ENCODE peak calls at places on chromosomes 6 and 20, in seven cellular contexts. S is mammary epithelial cell, K is neural progenitor cell, P is PC-3, Z is GM12878, Y is neuronal stem cell, M is Karpas-422. R is an unnamed sample.

GRCh38 chr6:89313006-89313405 is 2.1 kb downstream of the GABRR2 start:
- DNase-seq in S (peak; percentile 36), K (no peak), P (peak; percentile 72), Z (no peak), Y (no peak), M (no peak), R (peak; percentile 91)

GRCh38 chr6:108009894-108010293 is 51.9 kb upstream of the SEC63 start:
- DNase-seq in S (peak; percentile 91), K (no peak), P (peak; percentile 3), Z (no peak), Y (no peak), M (no peak), R (no peak)

GRCh38 chr6:152301021-152301805 is 335.9 kb downstream of the SYNE1 start:
- DNase-seq in S (no peak), K (no peak), P (no peak), Z (no peak), Y (no peak), M (peak; percentile 50), R (peak; percentile 84)

GRCh38 chr20:49862607-49863200 is 50.1 kb downstream of the SLC9A8 start:
- DNase-seq in S (no peak), K (no peak), P (no peak), Z (no peak), Y (no peak), M (no peak), R (no peak)

GRCh38 chr6:37021356-37022129 is 16.1 kb downstream of the FGD2 start:
- DNase-seq in S (peak; percentile 67), K (peak; percentile 73), P (peak; percentile 75), Z (no peak), Y (no peak), M (peak; percentile 43), R (peak; percentile 34)

GRCh38 chr6:166614589-166614988 is 12.5 kb downstream of the RPS6KA2 start:
- DNase-seq in S (no peak), K (no peak), P (no peak), Z (no peak), Y (no peak), M (no peak), R (no peak)

GRCh38 chr20:61271273-61272221 is 19.5 kb downstream of the CDH4 start:
- DNase-seq in S (no peak), K (peak; percentile 74), P (no peak), Z (no peak), Y (no peak), M (no peak), R (peak; percentile 21)

GRCh38 chr20:34042286-34042685 is 48.6 kb downstream of the RALY start:
- DNase-seq in S (no peak), K (no peak), P (no peak), Z (no peak), Y (no peak), M (no peak), R (no peak)

GRCh38 chr6:20873425-20874190 is 339.4 kb downstream of the CDKAL1 start:
- DNase-seq in S (no peak), K (peak; percentile 60), P (peak; percentile 58), Z (no peak), Y (no peak), M (no peak), R (no peak)

GRCh38 chr20:62120990-62121775 is 1.1 kb upstream of the LSM14B start:
- DNase-seq in S (no peak), K (peak; percentile 18), P (peak; percentile 50), Z (no peak), Y (no peak), M (peak; percentile 64), R (no peak)

GRCh38 chr6:15396808-15397207 is 150.9 kb downstream of the JARID2 start:
- DNase-seq in S (no peak), K (no peak), P (no peak), Z (no peak), Y (no peak), M (no peak), R (no peak)

GRCh38 chr20:49768204-49769124 is 44.2 kb upstream of the SLC9A8 start:
- DNase-seq in S (peak; percentile 97), K (peak; percentile 56), P (peak; percentile 99), Z (peak; percentile 31), Y (no peak), M (no peak), R (peak; percentile 89)

GRCh38 chr20:38840053-38840893 is 34.8 kb downstream of the PPP1R16B start:
- DNase-seq in S (no peak), K (no peak), P (no peak), Z (no peak), Y (no peak), M (no peak), R (no peak)

GRCh38 chr20:16412896-16413295 is 160.4 kb downstream of the KIF16B start:
- DNase-seq in S (no peak), K (no peak), P (no peak), Z (no peak), Y (no peak), M (no peak), R (no peak)

GRCh38 chr6:107108201-107108890 is 7.0 kb downstream of the BEND3 start:
- DNase-seq in S (no peak), K (no peak), P (no peak), Z (no peak), Y (no peak), M (no peak), R (peak; percentile 75)

GRCh38 chr6:143940011-143940597 is 68.0 kb downstream of the PLAGL1 start:
- DNase-seq in S (peak; percentile 48), K (peak; percentile 54), P (peak; percentile 66), Z (peak; percentile 30), Y (no peak), M (peak; percentile 86), R (peak; percentile 29)

DNA sequence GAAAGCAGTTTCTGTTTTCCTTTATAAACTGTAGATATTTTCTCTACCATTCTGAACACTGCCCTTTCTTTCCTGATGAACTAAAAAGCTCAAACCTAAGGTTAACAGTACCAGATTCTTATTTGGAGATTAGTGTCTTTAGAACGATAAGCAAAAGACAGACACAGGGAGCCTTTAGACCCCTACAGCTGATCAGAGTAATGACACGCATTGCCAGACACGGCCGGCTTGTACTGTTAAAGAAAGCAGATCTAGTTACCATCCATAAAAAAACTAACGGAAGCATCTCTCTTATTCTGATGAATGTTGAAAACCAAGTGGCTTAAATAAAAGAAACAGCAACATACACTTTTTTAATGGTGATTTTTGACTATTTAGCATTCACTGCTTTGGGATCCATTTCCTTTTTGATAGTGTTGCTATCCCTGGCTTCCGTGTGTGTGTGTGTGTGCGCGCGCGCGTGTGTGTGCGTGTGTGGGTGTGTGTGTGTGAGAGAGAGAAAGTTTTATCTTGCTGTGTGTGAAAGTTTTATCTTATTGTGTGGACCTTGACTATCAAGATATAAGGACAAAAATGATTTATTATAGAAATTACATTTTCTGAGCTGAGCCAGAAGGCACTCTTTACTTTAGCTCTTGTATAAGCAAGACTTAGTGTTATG is 95.6 kb upstream of the SLC35B3 start:
- DNase-seq in S (peak; percentile 37), K (peak; percentile 28), P (no peak), Z (no peak), Y (no peak), M (no peak), R (no peak)
- H3K9ac ChIP-seq in S (peak overlapping the region; percentile 22), K (no peak overlapping the region), P (no peak overlapping the region), Z (no peak overlapping the region), Y (no peak overlapping the region), M (no peak overlapping the region), R (no peak overlapping the region)

GRCh38 chr20:63699466-63700198 is 3.2 kb downstream of the TNFRSF6B start:
- DNase-seq in S (no peak), K (no peak), P (no peak), Z (no peak), Y (no peak), M (peak; percentile 52), R (no peak)
- H3K9ac ChIP-seq in S (no peak overlapping the region), K (no peak overlapping the region), P (peak overlapping the region; percentile 79), Z (peak overlapping the region; percentile 20), Y (peak overlapping the region; percentile 77), M (no peak overlapping the region), R (peak overlapping the region; percentile 56)

GRCh38 chr6:4134841-4135664 is at the start of gene ECI2:
- DNase-seq in S (peak; percentile 63), K (peak; percentile 92), P (peak; percentile 48), Z (no peak), Y (no peak), M (peak; percentile 69), R (no peak)

GRCh38 chr6:4136354-4136831 is 1.0 kb upstream of the ECI2 start:
- DNase-seq in S (no peak), K (no peak), P (no peak), Z (no peak), Y (no peak), M (no peak), R (no peak)

GRCh38 chr6:4139272-4139671 is 3.9 kb upstream of the ECI2 start:
- DNase-seq in S (no peak), K (no peak), P (no peak), Z (no peak), Y (no peak), M (peak; percentile 25), R (peak; percentile 56)

GRCh38 chr6:4133941-4134838 is 1.2 kb downstream of the ECI2 start:
- DNase-seq in S (peak; percentile 6), K (peak; percentile 39), P (peak; percentile 22), Z (no peak), Y (no peak), M (peak; percentile 42), R (peak; percentile 20)

GRCh38 chr6:4135665-4136353 is 434 bp upstream of the ECI2 start:
- DNase-seq in S (peak; percentile 82), K (peak; percentile 96), P (peak; percentile 88), Z (peak; percentile 49), Y (peak; percentile 93), M (peak; percentile 94), R (peak; percentile 95)
- H3K9ac ChIP-seq in S (peak overlapping the region; percentile 46), K (no peak overlapping the region), P (peak overlapping the region; percentile 82), Z (peak overlapping the region; percentile 57), Y (peak overlapping the region; percentile 91), M (peak overlapping the region; percentile 80), R (peak overlapping the region; percentile 50)

DNA sequence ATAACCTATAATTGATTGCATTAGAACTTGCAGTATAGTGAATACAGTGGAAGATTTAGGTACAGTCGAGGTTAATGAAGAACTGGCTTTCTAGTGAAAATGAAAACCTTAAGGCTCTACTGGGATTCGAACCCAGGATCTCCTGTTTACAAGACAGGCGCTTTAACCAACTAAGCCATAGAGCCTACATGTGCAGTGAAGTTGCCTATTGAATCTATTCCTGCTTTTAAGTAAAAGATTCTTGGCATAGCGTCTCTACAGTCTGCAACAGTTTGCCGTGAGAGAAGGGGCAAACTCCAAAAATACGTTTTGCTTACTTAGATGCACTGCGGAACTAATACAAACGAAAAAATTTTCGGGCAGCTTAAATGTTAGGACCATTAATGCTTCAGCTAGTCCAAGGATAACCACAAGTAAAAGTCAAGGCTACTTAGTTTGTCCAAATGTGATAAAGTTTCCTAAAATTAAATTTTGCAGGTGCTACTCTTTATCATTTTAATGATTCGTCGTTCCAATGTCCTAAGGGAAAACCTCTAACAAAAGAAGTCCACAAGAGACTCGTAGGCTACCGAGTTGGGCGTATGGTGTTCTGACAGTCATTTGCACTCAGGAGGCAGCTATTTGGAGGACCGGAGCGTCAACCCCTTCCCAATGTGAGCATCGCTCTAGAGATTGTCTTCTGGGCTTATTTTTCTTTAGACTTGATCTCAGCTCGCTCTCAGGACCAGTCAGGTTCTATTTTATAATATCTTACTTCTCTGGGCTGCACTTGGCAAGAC is 31.3 kb upstream of the ZSCAN23 start:
- DNase-seq in S (peak; percentile 82), K (peak; percentile 78), P (peak; percentile 85), Z (peak; percentile 76), Y (peak; percentile 79), M (peak; percentile 77), R (peak; percentile 82)
- H3K9ac ChIP-seq in S (no peak overlapping the region), K (no peak overlapping the region), P (no peak overlapping the region), Z (no peak overlapping the region), Y (no peak overlapping the region), M (no peak overlapping the region), R (no peak overlapping the region)